ENCODE peak calls at places on chromosomes 3 and 15, in four cellular contexts. One of them, this sample, is unnamed.

GRCh38 chr3:100005670-100006393 is 108.5 kb downstream of the FILIP1L start:
- DNase-seq in Daoy: no peak
- DNase-seq in amniotic epithelial cell: peak; percentile 46
- DNase-seq in pons: no peak
- DNase-seq in this sample: no peak

GRCh38 chr15:89654847-89655805 is at the start of gene KIF7:
- DNase-seq in Daoy: peak; percentile 47
- DNase-seq in amniotic epithelial cell: peak; percentile 33
- DNase-seq in pons: no peak
- DNase-seq in this sample: no peak

GRCh38 chr15:36370735-36371115 is 208.7 kb upstream of the CDIN1 start:
- DNase-seq in Daoy: peak; percentile 69
- DNase-seq in amniotic epithelial cell: peak; percentile 63
- DNase-seq in pons: no peak
- DNase-seq in this sample: peak; percentile 80

GRCh38 chr15:78322724-78323395 is 17.3 kb upstream of the CRABP1 start:
- DNase-seq in Daoy: no peak
- DNase-seq in amniotic epithelial cell: no peak
- DNase-seq in pons: no peak
- DNase-seq in this sample: no peak

GRCh38 chr3:76096036-76096435 is 310.7 kb upstream of the ZNF717 start:
- DNase-seq in Daoy: no peak
- DNase-seq in amniotic epithelial cell: peak; percentile 43
- DNase-seq in pons: no peak
- DNase-seq in this sample: no peak

GRCh38 chr3:11600501-11601282 is 43.0 kb downstream of the VGLL4 start:
- DNase-seq in Daoy: peak; percentile 97
- DNase-seq in amniotic epithelial cell: peak; percentile 100
- DNase-seq in pons: peak; percentile 43
- DNase-seq in this sample: peak; percentile 99

GRCh38 chr15:38325290-38325990 is 72.8 kb downstream of the SPRED1 start:
- DNase-seq in Daoy: no peak
- DNase-seq in amniotic epithelial cell: no peak
- DNase-seq in pons: no peak
- DNase-seq in this sample: no peak

GRCh38 chr15:49058559-49058958 is 12.3 kb upstream of the SECISBP2L start:
- DNase-seq in Daoy: no peak
- DNase-seq in amniotic epithelial cell: no peak
- DNase-seq in pons: no peak
- DNase-seq in this sample: no peak

GRCh38 chr3:101676765-101677435 is at the start of gene ZBTB11:
- DNase-seq in Daoy: peak; percentile 100
- DNase-seq in amniotic epithelial cell: peak; percentile 100
- DNase-seq in pons: peak; percentile 100
- DNase-seq in this sample: peak; percentile 99

GRCh38 chr15:75043509-75044257 is 20.3 kb downstream of the PPCDC start:
- DNase-seq in Daoy: peak; percentile 99
- DNase-seq in amniotic epithelial cell: peak; percentile 100
- DNase-seq in pons: peak; percentile 99
- DNase-seq in this sample: peak; percentile 100

GRCh38 chr15:81939604-81940440 is 106.0 kb downstream of the MEX3B start:
- DNase-seq in Daoy: peak; percentile 26
- DNase-seq in amniotic epithelial cell: peak; percentile 49
- DNase-seq in pons: no peak
- DNase-seq in this sample: peak; percentile 58

GRCh38 chr3:40585381-40586016 is 60.7 kb downstream of the ZNF621 start:
- DNase-seq in Daoy: no peak
- DNase-seq in amniotic epithelial cell: no peak
- DNase-seq in pons: no peak
- DNase-seq in this sample: no peak

GRCh38 chr15:48325400-48325799 is 5.8 kb upstream of the DUT start:
- DNase-seq in Daoy: no peak
- DNase-seq in amniotic epithelial cell: no peak
- DNase-seq in pons: no peak
- DNase-seq in this sample: no peak

GRCh38 chr15:63050737-63051700 is 8.5 kb downstream of the TPM1 start:
- DNase-seq in Daoy: peak; percentile 74
- DNase-seq in amniotic epithelial cell: peak; percentile 92
- DNase-seq in pons: no peak
- DNase-seq in this sample: no peak

GRCh38 chr15:43225201-43225949 is 4.6 kb upstream of the EPB42 start:
- DNase-seq in Daoy: peak; percentile 57
- DNase-seq in amniotic epithelial cell: peak; percentile 57
- DNase-seq in pons: peak; percentile 65
- DNase-seq in this sample: peak; percentile 55

GRCh38 chr3:149600619-149601018 is 57.2 kb downstream of the WWTR1 start:
- DNase-seq in Daoy: peak; percentile 75
- DNase-seq in amniotic epithelial cell: no peak
- DNase-seq in pons: no peak
- DNase-seq in this sample: no peak

GRCh38 chr15:95291878-95292472 is 1038.5 kb upstream of the NR2F2 start:
- DNase-seq in Daoy: peak; percentile 23
- DNase-seq in amniotic epithelial cell: peak; percentile 44
- DNase-seq in pons: peak; percentile 53
- DNase-seq in this sample: peak; percentile 37

GRCh38 chr3:52537165-52537635 is 795 bp downstream of the UQCC5 start:
- DNase-seq in Daoy: no peak
- DNase-seq in amniotic epithelial cell: no peak
- DNase-seq in pons: no peak
- DNase-seq in this sample: no peak

GRCh38 chr15:38373016-38373415 is 80.9 kb upstream of the FAM98B start:
- DNase-seq in Daoy: no peak
- DNase-seq in amniotic epithelial cell: no peak
- DNase-seq in pons: no peak
- DNase-seq in this sample: no peak

This sample was measured in HT1080.